ENCODE peak calls at places on chromosomes 2 and 18, in four cellular contexts. R is pancreas, X is tibial artery, G is GM23248. U is an unnamed sample. For H3K4me1, the result is how much of the 10 kb centered on the place peaks cover.

GRCh38 chr2:238456966-238457926 is 30.5 kb downstream of the ASB1 start:
- DNase-seq in R (no peak), X (no peak), G (no peak), U (no peak)

GRCh38 chr2:221215487-221215886 is 356.6 kb downstream of the EPHA4 start:
- DNase-seq in R (no peak), X (no peak), G (no peak), U (no peak)

GRCh38 chr2:196166876-196167275 is 4.5 kb downstream of the STK17B start:
- DNase-seq in R (no peak), X (no peak), G (peak), U (no peak)

GRCh38 chr2:121134728-121135127 is 150.3 kb downstream of the TFCP2L1 start:
- DNase-seq in R (no peak), X (no peak), G (no peak), U (no peak)

GRCh38 chr18:78892201-78892600 is 87.4 kb upstream of the SALL3 start:
- DNase-seq in R (no peak), X (no peak), G (no peak), U (no peak)

GRCh38 chr2:223554923-223555322 is 47.2 kb downstream of the SCG2 start:
- DNase-seq in R (no peak), X (no peak), G (no peak), U (no peak)

GRCh38 chr2:99448556-99448955 is 41.3 kb downstream of the REV1 start:
- DNase-seq in R (no peak), X (no peak), G (peak), U (no peak)

GRCh38 chr2:142136571-142136970 is 5.8 kb upstream of the LRP1B start:
- DNase-seq in R (no peak), X (no peak), G (peak), U (no peak)

GRCh38 chr18:79938196-79938595 is 13.3 kb downstream of the SLC66A2 start:
- DNase-seq in R (no peak), X (peak), G (no peak), U (no peak)

GRCh38 chr18:78984941-78985784 is 5.5 kb downstream of the SALL3 start:
- DNase-seq in R (no peak), X (no peak), G (no peak), U (no peak)

GRCh38 chr2:102041351-102041750 is 49.6 kb downstream of the IL1R2 start:
- DNase-seq in R (peak), X (no peak), G (peak), U (no peak)

GRCh38 chr2:113175736-113176695 is 2.2 kb downstream of the PSD4 start:
- DNase-seq in R (no peak), X (peak), G (no peak), U (peak)

GRCh38 chr2:230902180-230902899 is 22.7 kb downstream of the GPR55 start:
- DNase-seq in R (no peak), X (peak), G (peak), U (no peak)

GRCh38 chr2:47078541-47079482 is 76.3 kb downstream of the STPG4 start:
- DNase-seq in R (no peak), X (no peak), G (no peak), U (no peak)
- H3K4me1 ChIP-seq in R (under half), X (under half), G (under half), U (under half)

GRCh38 chr18:58578835-58579560 is 49.9 kb downstream of the ALPK2 start:
- DNase-seq in R (no peak), X (no peak), G (peak), U (no peak)
- H3K4me3 ChIP-seq in R (no peak), X (no peak), G (peak), U (no peak)

DNA sequence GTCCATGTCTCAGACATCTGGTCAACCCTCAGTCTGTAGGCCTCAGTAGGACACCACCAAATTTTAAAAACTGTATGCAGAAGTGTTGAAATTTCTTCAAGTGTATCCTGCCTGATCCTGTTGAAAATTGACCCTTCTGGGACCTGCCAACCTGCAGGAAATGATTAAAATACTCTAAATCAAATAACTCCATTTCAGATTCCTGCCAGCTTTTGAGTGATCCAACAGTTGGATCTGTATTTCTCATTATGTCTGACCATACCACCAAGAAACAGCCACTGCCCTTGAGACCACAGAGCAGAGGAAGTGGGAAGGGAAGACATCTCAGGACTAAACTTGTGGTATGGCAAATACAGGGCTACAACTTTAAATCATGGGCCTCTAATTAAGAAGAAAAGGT is 113.4 kb downstream of the ANTXR1 start:
- DNase-seq in R (no peak), X (no peak), G (no peak), U (no peak)
- H3K4me1 ChIP-seq in R (under half), X (under half), G (under half), U (under half)

GRCh38 chr2:88016086-88016947 is at the start of gene RNU2-63P:
- DNase-seq in R (peak), X (peak), G (peak), U (peak)
- H3K4me3 ChIP-seq in R (peak), X (peak), G (peak), U (peak)

GRCh38 chr2:240426797-240427721 is 8.4 kb upstream of the GPC1 start:
- DNase-seq in R (peak), X (peak), G (peak), U (no peak)

GRCh38 chr2:240425697-240426096 is 9.8 kb upstream of the GPC1 start:
- DNase-seq in R (no peak), X (no peak), G (no peak), U (no peak)

GRCh38 chr2:240424341-240425235 is 10.9 kb upstream of the GPC1 start:
- DNase-seq in R (peak), X (peak), G (no peak), U (peak)

GRCh38 chr2:240423788-240424191 is 11.7 kb upstream of the GPC1 start:
- DNase-seq in R (peak), X (peak), G (no peak), U (no peak)

DNA sequence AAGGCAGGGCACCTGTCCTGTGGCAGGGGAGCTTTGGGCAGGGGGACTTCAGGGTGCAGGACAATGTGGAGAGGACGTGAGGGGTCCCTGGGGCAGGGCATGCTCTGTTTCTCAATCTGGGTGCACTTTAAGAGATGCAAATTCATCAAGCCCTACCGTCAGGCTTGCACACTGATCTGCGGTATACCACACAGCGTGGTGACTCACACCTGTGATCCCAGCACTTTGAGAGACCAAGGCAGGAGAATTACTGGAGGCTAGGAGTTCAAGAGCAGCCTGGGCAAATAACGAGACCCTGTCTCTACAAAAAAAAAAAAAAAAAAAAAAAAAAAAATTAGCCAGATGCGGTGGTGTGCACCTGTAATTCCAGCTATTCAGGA is 10.2 kb upstream of the GPC1 start:
- DNase-seq in R (no peak), X (no peak), G (no peak), U (no peak)
- H3K4me1 ChIP-seq in R (under half), X (under half), G (under half), U (under half)

DNA sequence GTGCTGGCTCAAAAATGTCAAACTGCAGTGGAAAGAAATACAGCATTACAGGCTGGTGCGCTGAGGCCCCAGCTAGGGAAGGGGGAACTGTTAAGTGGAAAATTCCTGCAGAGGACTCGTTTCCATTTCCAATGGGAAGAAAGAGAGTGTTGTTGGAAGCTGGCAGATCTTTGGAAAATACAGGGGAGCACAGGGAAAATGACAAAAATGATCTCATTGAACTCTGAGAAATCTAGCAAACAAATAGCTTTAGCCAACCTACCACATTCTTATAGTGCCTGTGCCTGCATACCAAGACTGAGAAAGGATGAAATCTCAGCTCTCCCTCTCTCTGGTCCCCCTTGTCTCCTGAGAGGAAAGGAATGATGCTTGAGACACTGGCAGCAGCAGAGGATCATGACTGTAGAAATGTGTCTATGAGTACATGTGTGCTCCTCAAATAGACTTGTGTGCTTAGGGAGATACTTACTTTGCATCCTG is 632.5 kb downstream of the NYAP2 start:
- DNase-seq in R (no peak), X (no peak), G (peak), U (no peak)
- H3K4me3 ChIP-seq in R (no peak), X (peak), G (peak), U (no peak)